ENCODE peak calls at places on chromosomes 12 and 14, in six cellular contexts. S, T, E, M, H and C are unnamed samples.

GRCh38 chr14:38290601-38291190 is 34.8 kb upstream of the CLEC14A start:
- DNase-seq in S (no peak), E (no peak), H (no peak), M (no peak), T (peak), C (no peak)

GRCh38 chr12:93587601-93588000 is 15.1 kb downstream of the SOCS2 start:
- DNase-seq in M (no peak), S (peak), E (no peak), H (no peak), T (no peak), C (no peak)

GRCh38 chr12:112018571-112019237 is 5.5 kb downstream of the ERP29 start:
- DNase-seq in E (no peak), M (no peak), T (no peak), S (no peak), H (no peak), C (no peak)

GRCh38 chr12:82326905-82327503 is 31.2 kb downstream of the CCDC59 start:
- DNase-seq in T (peak), M (no peak), S (no peak), H (no peak), E (no peak), C (no peak)

GRCh38 chr14:37598973-37599526 is 3.6 kb downstream of the TTC6 start:
- DNase-seq in E (no peak), H (no peak), T (no peak), S (no peak), M (no peak), C (no peak)

GRCh38 chr12:43696154-43696553 is 62.4 kb downstream of the PUS7L start:
- DNase-seq in T (no peak), M (no peak), H (no peak), S (peak), E (no peak), C (no peak)

GRCh38 chr14:53109028-53109687 is 44.0 kb downstream of the DDHD1 start:
- DNase-seq in M (no peak), S (peak), H (peak), T (no peak), E (peak), C (peak)

GRCh38 chr12:53061404-53062010 is 11.6 kb downstream of the TNS2 start:
- DNase-seq in S (no peak), H (no peak), M (no peak), T (peak), E (no peak), C (no peak)

GRCh38 chr12:4454315-4454860 is 8.8 kb upstream of the FGF6 start:
- DNase-seq in T (no peak), H (no peak), S (no peak), E (no peak), M (no peak), C (no peak)

GRCh38 chr12:57779736-57780135 is 2.9 kb upstream of the TSFM start:
- DNase-seq in H (no peak), T (no peak), E (no peak), S (no peak), M (no peak), C (no peak)

GRCh38 chr12:119158004-119158776 is 20.5 kb upstream of the HSPB8 start:
- DNase-seq in S (no peak), H (no peak), T (no peak), E (no peak), M (no peak), C (no peak)

GRCh38 chr12:42846782-42847181 is 257.2 kb upstream of the PRICKLE1 start:
- DNase-seq in S (no peak), T (no peak), E (no peak), H (no peak), M (no peak), C (no peak)

GRCh38 chr12:124913474-124914391 is 717 bp downstream of the UBC start:
- DNase-seq in T (peak), M (peak), H (no peak), E (peak), S (peak), C (peak)

GRCh38 chr12:27966870-27967269 is 5.7 kb downstream of the PTHLH start:
- DNase-seq in M (no peak), T (peak), H (no peak), E (no peak), S (peak), C (no peak)

GRCh38 chr12:18818584-18818983 is 80.7 kb downstream of the CAPZA3 start:
- DNase-seq in E (no peak), T (no peak), S (no peak), M (no peak), H (no peak), C (no peak)

GRCh38 chr12:106766393-106766826 is 8.1 kb upstream of the RIC8B start:
- DNase-seq in H (no peak), M (no peak), E (no peak), S (no peak), T (no peak), C (no peak)

GRCh38 chr12:88371416-88372183 is 208.7 kb downstream of the KITLG start:
- DNase-seq in M (no peak), T (no peak), S (no peak), H (no peak), E (no peak), C (no peak)

GRCh38 chr12:31119531-31120211 is 46.0 kb downstream of the DDX11 start:
- DNase-seq in T (no peak), S (no peak), M (peak), H (no peak), E (no peak), C (no peak)

GRCh38 chr12:851913-852312 is 97.6 kb downstream of the RAD52 start:
- DNase-seq in S (no peak), T (no peak), E (no peak), M (no peak), H (no peak), C (no peak)

GRCh38 chr14:106436310-106436905 is 910.0 kb downstream of the TMEM121 start:
- DNase-seq in H (no peak), S (peak), T (no peak), E (no peak), M (peak), C (no peak)

GRCh38 chr14:72810201-72810600 is 83.7 kb downstream of the DPF3 start:
- DNase-seq in H (no peak), T (no peak), E (no peak), S (no peak), M (no peak), C (no peak)

GRCh38 chr12:22271036-22271435 is 63.5 kb downstream of the ST8SIA1 start:
- DNase-seq in H (no peak), T (no peak), S (no peak), E (no peak), M (no peak), C (no peak)

GRCh38 chr12:12909995-12910391 is 18.6 kb downstream of the GPRC5A start:
- DNase-seq in M (no peak), E (no peak), T (no peak), S (no peak), H (no peak), C (no peak)

GRCh38 chr14:102140750-102141145 is 1.1 kb downstream of the WDR20 start:
- DNase-seq in M (no peak), T (no peak), E (no peak), S (no peak), H (no peak), C (no peak)

GRCh38 chr12:120015313-120015712 is 26.3 kb downstream of the BICDL1 start:
- DNase-seq in T (no peak), E (no peak), S (peak), H (peak), M (no peak), C (no peak)

GRCh38 chr12:68240975-68241374 is 12.4 kb downstream of the IL22 start:
- DNase-seq in S (no peak), E (peak), H (peak), T (no peak), M (no peak), C (peak)

GRCh38 chr12:52217223-52217622 is 15.8 kb upstream of the KRT7 start:
- DNase-seq in M (no peak), E (no peak), T (no peak), H (no peak), S (no peak), C (no peak)

GRCh38 chr12:79635676-79636075 is 55.1 kb downstream of the PAWR start:
- DNase-seq in T (no peak), E (no peak), M (no peak), H (no peak), S (no peak), C (no peak)

GRCh38 chr12:19430988-19431387 is 8.3 kb upstream of the AEBP2 start:
- DNase-seq in E (no peak), H (no peak), S (no peak), M (no peak), T (no peak), C (no peak)

GRCh38 chr12:11658796-11659195 is 9.3 kb downstream of the ETV6 start:
- DNase-seq in M (no peak), T (no peak), S (no peak), E (no peak), H (no peak), C (no peak)
- TF ChIP-seq POLR2AphosphoS5 in M (no peak), T (no peak), S (no peak), E (no peak), H (no peak), C (no peak)

DNA sequence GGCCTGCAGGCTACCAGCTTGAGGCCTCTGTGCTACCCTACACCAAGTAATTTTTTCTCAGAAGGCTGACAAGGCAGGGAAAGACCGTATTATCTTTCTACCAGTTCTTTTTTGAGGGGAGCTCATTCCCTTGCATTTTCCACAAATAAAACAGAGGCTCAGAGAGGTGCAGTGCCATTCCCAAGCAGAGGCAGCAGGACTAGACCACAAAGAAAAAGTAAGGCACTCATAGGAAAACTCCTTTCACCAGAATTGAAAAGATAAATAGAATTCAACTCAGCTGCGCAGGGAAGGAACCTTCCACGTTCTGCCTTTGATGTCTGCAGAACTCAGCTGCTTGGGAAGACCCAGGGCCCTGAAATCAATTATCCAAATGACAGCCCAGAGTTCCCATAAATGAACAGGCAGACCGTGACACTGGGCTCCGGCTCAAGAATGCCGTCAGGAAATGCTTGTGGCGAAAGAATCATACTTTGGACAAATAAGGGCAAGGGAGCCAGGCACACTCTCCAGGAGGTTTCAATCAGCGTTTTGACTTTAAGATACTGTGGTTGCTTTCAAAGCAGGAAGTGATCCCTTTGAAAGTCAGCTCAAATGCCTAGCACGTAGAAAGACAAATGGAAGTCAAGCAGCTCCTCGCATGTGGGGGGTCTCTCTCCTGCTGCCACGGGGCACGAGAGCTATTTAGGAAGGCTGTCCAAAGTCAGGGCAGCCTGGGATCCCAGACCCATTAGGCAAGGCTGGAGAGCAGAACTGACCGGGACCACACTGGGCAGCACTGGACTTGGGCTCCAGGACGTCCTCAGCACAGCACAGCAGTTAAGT is 14.0 kb downstream of the KCTD10 start:
- DNase-seq in M (no peak), S (no peak), T (peak), H (no peak), E (no peak), C (no peak)
- TF ChIP-seq POLR2A in M (no peak), S (no peak), T (no peak), H (no peak), E (no peak), C (no peak)

DNA sequence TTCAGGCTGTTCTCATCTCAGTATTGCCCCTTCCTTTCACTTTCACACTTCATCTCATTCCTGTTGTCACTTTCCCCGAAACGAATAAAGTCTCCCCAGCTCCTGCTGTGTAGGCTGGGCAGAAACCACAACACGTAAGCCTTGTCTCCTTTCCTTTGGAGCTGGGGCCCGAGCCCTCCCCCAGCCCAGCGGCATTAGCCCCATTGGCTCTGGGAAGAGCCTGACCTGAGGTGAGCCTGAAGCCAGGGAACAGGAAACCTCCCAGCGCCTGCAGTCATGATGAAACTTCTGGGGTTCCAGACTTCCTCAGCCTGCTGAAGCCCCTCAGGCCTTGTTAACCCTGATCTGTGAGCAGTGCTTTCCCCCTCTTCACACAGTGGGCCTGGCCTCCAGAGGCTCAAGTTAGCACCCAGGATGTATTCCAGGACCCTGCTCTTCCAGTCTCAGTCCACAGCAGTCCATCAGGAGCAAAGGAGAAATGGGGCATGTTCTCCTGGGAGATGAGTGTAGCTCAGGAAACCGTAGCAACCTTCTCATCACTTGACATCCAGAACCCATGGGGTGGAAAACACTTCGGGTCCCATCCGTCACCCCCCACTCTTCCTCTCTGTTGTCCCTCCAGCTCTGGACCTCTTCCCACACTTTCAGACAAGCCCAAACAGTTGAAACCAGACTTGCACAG is 21.8 kb downstream of the VASH1 start:
- DNase-seq in T (no peak), M (peak), E (no peak), S (no peak), H (no peak), C (no peak)
- TF ChIP-seq TAF1 in T (no peak), M (no peak), E (no peak), S (no peak), H (no peak), C (no peak)

GRCh38 chr14:59358105-59358504 is 107.1 kb downstream of the GPR135 start:
- DNase-seq in T (peak), E (no peak), H (no peak), M (no peak), S (no peak), C (no peak)
- TF ChIP-seq POLR2AphosphoS5 in T (no peak), E (no peak), H (no peak), M (no peak), S (no peak), C (no peak)

GRCh38 chr12:102119674-102120563 is at the start of the genes NUP37 and PARPBP:
- DNase-seq in M (peak), H (peak), E (peak), T (peak), S (peak), C (peak)
- TF ChIP-seq POLR2A in M (peak), H (peak), E (peak), T (peak), S (peak), C (peak)

DNA sequence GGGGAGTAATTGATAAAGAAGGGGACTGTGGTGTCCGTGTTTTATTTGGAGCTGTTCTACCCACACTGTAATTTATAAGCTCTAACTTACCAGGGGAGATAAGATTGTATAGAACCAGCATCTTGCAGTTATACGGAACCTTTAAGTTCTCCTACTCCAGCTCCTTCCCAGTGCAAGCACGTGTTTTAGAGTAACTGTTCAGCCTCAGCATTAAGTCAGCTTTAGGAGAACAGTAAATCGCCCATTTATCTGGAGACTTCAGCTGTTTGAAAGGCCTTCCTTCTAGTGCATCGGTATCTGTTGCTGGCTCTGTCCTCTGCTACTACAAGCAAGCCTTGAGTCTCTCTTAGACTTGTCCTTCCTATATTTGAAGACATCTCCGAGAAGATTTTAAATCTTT is 95.6 kb downstream of the ETV6 start:
- DNase-seq in M (no peak), S (no peak), T (no peak), H (no peak), E (no peak), C (no peak)
- TF ChIP-seq TAF1 in M (no peak), S (no peak), T (no peak), H (no peak), E (no peak), C (no peak)

GRCh38 chr14:25993830-25994229 is 604.0 kb downstream of the NOVA1 start:
- DNase-seq in T (no peak), S (no peak), E (no peak), H (no peak), M (no peak), C (no peak)
- TF ChIP-seq POLR2AphosphoS5 in T (no peak), S (no peak), E (no peak), H (no peak), M (no peak), C (no peak)

GRCh38 chr14:84646791-84647500 is 883.0 kb upstream of the FLRT2 start:
- DNase-seq in T (no peak), E (no peak), S (no peak), H (no peak), M (no peak), C (no peak)
- TF ChIP-seq POLR2A in T (no peak), E (no peak), S (no peak), H (no peak), M (no peak), C (no peak)